ENCODE peak calls at places on chromosomes 12 and 14, in four cellular contexts. O is pancreas; D is tibial nerve; X is CD8-positive, alpha-beta T cell. M is an unnamed sample.

GRCh38 chr12:16599081-16599480 is 6.9 kb downstream of the LMO3 start:
- DNase-seq in O (no peak), D (no peak), X (no peak), M (no peak)

GRCh38 chr12:77368379-77368778 is 303.0 kb upstream of the E2F7 start:
- DNase-seq in O (no peak), D (no peak), X (no peak), M (no peak)

GRCh38 chr12:47282206-47282605 is 202.4 kb upstream of the AMIGO2 start:
- DNase-seq in O (no peak), D (no peak), X (no peak), M (no peak)

GRCh38 chr12:31999692-32000091 is 40.5 kb downstream of the RESF1 start:
- DNase-seq in O (no peak), D (no peak), X (no peak), M (no peak)

GRCh38 chr14:80388980-80389711 is 177.8 kb upstream of the DIO2 start:
- DNase-seq in O (no peak), D (no peak), X (no peak), M (no peak)

GRCh38 chr12:6873094-6874006 is at the start of gene SPSB2:
- DNase-seq in O (peak; percentile 99), D (peak; percentile 94), X (peak; percentile 98), M (peak; percentile 98)

GRCh38 chr12:31234053-31234835 is 91.7 kb downstream of the SINHCAF start:
- DNase-seq in O (peak; percentile 20), D (no peak), X (no peak), M (no peak)

GRCh38 chr14:90398841-90399540 is 2.2 kb downstream of the CALM1 start:
- DNase-seq in O (no peak), D (no peak), X (no peak), M (no peak)

GRCh38 chr14:90272523-90272922 is 16.2 kb downstream of the PSMC1 start:
- DNase-seq in O (no peak), D (no peak), X (no peak), M (no peak)

GRCh38 chr12:16449459-16449858 is 102.0 kb downstream of the MGST1 start:
- DNase-seq in O (no peak), D (no peak), X (no peak), M (no peak)

GRCh38 chr12:53989227-53990113 is 4.5 kb downstream of the HOXC10 start:
- DNase-seq in O (no peak), D (no peak), X (no peak), M (no peak)

GRCh38 chr14:31128601-31129526 is 78.7 kb downstream of the HECTD1 start:
- DNase-seq in O (no peak), D (no peak), X (no peak), M (no peak)

GRCh38 chr12:65602191-65602578 is 222.1 kb upstream of the HMGA2 start:
- DNase-seq in O (no peak), D (no peak), X (no peak), M (no peak)

GRCh38 chr12:49703647-49704137 is 3.5 kb downstream of the FMNL3 start:
- DNase-seq in O (no peak), D (no peak), X (peak; percentile 20), M (no peak)

GRCh38 chr12:27573972-27574371 is 50.0 kb downstream of the PPFIBP1 start:
- DNase-seq in O (no peak), D (no peak), X (no peak), M (no peak)

GRCh38 chr12:105561981-105562726 is 231.7 kb downstream of the C12orf75 start:
- DNase-seq in O (no peak), D (no peak), X (no peak), M (no peak)

GRCh38 chr12:105559292-105559691 is 228.8 kb downstream of the C12orf75 start:
- DNase-seq in O (no peak), D (no peak), X (no peak), M (no peak)

GRCh38 chr12:105567061-105567460 is 236.6 kb downstream of the C12orf75 start:
- DNase-seq in O (no peak), D (no peak), X (no peak), M (no peak)

GRCh38 chr12:105562727-105563072 is 232.2 kb downstream of the C12orf75 start:
- DNase-seq in O (no peak), D (no peak), X (no peak), M (no peak)
- H3K4me3 ChIP-seq in O (no peak overlapping the region), D (no peak overlapping the region), X (no peak overlapping the region), M (no peak overlapping the region)

GRCh38 chr12:129096184-129096583 is 242.9 kb downstream of the GLT1D1 start:
- DNase-seq in O (no peak), D (no peak), X (no peak), M (no peak)
- TF ChIP-seq CTCF in O (no peak), D (no peak), X (no peak), M (no peak)

DNA sequence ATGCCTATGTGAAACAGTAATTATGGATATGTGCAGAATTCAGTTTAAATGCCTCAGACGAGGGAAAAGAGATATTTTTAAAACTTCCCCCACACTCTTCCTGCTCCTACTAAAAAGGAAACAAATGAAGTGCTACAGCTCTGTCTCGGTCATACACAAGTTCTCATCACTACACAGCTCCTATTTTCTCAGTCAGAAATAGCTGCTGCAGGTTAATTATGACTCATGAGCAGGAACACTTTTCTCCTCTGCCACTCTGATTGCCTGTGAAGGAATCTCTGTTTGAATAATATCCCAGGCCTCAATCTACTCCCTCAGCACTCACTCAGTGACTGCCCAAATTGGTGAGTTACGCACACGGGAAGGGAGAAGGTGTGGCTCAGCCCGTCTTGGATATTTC is 703.6 kb upstream of the FLRT2 start:
- DNase-seq in O (no peak), D (no peak), X (no peak), M (no peak)
- H3K27ac ChIP-seq in O (no peak overlapping the region), D (no peak overlapping the region), X (no peak overlapping the region), M (no peak overlapping the region)

DNA sequence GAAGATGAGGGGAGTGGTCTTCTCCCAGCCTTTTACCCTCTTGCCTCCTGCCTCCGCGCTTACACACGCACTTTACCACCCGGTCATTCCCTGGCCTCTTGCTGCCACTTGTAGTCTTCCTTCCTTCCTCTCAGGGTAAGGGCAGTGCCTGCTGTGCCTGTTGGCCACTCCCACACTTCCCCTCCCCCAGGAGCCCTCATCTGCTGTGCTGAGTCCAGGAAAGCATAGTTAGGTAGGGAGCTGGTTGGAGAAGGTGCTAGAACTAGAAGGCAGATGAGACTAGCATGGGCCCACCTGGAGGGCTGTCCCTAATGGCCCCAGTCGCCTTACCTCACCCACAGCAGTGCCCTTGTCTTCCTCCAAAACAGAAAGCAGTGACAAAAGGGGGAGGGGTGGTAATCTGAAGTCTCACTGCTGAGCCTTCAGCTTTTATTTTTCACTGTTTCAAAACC is 54.3 kb upstream of the SRSF5 start:
- DNase-seq in O (peak; percentile 67), D (no peak), X (no peak), M (no peak)
- H3K4me3 ChIP-seq in O (no peak overlapping the region), D (no peak overlapping the region), X (no peak overlapping the region), M (peak overlapping the region; percentile 28)

GRCh38 chr14:36683083-36683724 is 21.5 kb downstream of the PAX9 start:
- DNase-seq in O (no peak), D (no peak), X (no peak), M (no peak)

GRCh38 chr14:36690301-36691020 is 28.8 kb downstream of the PAX9 start:
- DNase-seq in O (no peak), D (no peak), X (no peak), M (no peak)

GRCh38 chr14:36684946-36685345 is 23.3 kb downstream of the PAX9 start:
- DNase-seq in O (no peak), D (no peak), X (no peak), M (no peak)
- TF ChIP-seq CTCF in O (no peak), D (no peak), X (no peak), M (no peak)

GRCh38 chr14:54725998-54726397 is 159.1 kb downstream of the SAMD4A start:
- DNase-seq in O (no peak), D (no peak), X (no peak), M (no peak)

GRCh38 chr14:54722791-54723432 is 156.0 kb downstream of the SAMD4A start:
- DNase-seq in O (no peak), D (no peak), X (no peak), M (no peak)

GRCh38 chr14:54724772-54725325 is 157.9 kb downstream of the SAMD4A start:
- DNase-seq in O (no peak), D (no peak), X (no peak), M (no peak)

GRCh38 chr14:54727929-54728328 is 161.0 kb downstream of the SAMD4A start:
- DNase-seq in O (no peak), D (no peak), X (no peak), M (no peak)

DNA sequence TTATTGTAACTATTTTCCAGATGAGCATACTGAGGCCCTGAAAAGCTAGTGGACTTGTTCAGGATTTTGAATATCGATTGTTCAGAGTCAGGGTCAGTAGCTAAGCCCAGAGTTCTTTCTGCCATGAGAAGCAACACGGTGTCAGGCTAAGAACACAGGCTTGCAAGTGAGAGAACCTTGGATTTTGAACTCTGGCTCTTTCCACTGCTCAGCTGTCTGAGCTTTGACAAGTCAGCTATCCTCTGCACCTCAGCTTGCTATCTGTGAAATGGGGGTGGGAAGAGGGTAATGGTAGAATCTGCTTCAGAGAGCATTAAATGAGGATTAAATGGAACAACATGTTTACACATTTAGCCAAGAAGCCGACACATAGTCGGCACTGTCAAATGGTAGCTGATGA is 157.2 kb downstream of the SAMD4A start:
- DNase-seq in O (no peak), D (no peak), X (no peak), M (no peak)
- H3K27ac ChIP-seq in O (no peak overlapping the region), D (no peak overlapping the region), X (no peak overlapping the region), M (no peak overlapping the region)

GRCh38 chr14:88842414-88842813 is 18.0 kb downstream of the TTC8 start:
- DNase-seq in O (no peak), D (no peak), X (no peak), M (no peak)
- H3K4me3 ChIP-seq in O (no peak overlapping the region), D (no peak overlapping the region), X (no peak overlapping the region), M (no peak overlapping the region)

DNA sequence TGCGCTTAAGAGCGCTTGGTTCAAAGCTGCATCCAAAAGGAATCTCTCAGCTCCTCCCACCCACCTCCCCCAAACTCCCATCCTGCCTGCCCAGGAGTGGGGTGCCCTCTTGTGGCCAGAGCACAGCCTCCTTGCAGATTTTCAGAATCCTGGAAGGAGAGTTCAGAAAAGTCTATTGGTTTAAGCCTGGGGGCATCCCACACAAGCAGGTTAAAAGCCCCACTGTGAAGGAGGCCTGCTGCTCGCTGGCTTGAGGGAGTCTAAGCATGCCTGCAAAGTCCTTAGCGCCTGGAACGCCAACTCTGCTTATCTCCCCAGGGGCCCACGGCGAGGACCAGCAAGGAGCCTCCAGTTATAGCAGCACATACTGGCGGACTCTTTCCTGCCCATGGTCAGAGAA is 297.1 kb downstream of the KSR2 start:
- DNase-seq in O (no peak), D (no peak), X (no peak), M (no peak)
- TF ChIP-seq CTCF in O (peak; percentile 9), D (peak; percentile 14), X (no peak), M (no peak)